ENCODE peak calls at places on chromosome 11, in six cellular contexts. One of them, this sample, is unnamed.

GRCh38 chr11:45928535-45929215 is 6.2 kb downstream of the LARGE2 start:
- DNase-seq in midbrain: no peak
- DNase-seq in neural progenitor cell: no peak
- DNase-seq in AG04450: no peak
- DNase-seq in stimulated activated CD4-positive, alpha-beta T cell treated with anti-CD3 and anti-CD28 coated beads, Interleukin-1b, Interleukin-23, amount 100 ng/mL, for 4 hours: no peak
- DNase-seq in left cardiac atrium: no peak
- DNase-seq in this sample: no peak

GRCh38 chr11:119584193-119585037 is 144.6 kb downstream of the NECTIN1 start:
- DNase-seq in midbrain: peak; percentile 72
- DNase-seq in stimulated activated CD4-positive, alpha-beta T cell treated with anti-CD3 and anti-CD28 coated beads, Interleukin-1b, Interleukin-23, amount 100 ng/mL, for 4 hours: no peak
- DNase-seq in left cardiac atrium: peak; percentile 43
- DNase-seq in AG04450: peak; percentile 18
- DNase-seq in neural progenitor cell: peak; percentile 95
- DNase-seq in this sample: no peak

GRCh38 chr11:120695426-120695825 is 183.9 kb downstream of the GRIK4 start:
- DNase-seq in left cardiac atrium: no peak
- DNase-seq in midbrain: no peak
- DNase-seq in stimulated activated CD4-positive, alpha-beta T cell treated with anti-CD3 and anti-CD28 coated beads, Interleukin-1b, Interleukin-23, amount 100 ng/mL, for 4 hours: no peak
- DNase-seq in AG04450: no peak
- DNase-seq in neural progenitor cell: no peak
- DNase-seq in this sample: no peak

GRCh38 chr11:65861533-65862183 is 1.4 kb downstream of the MUS81 start:
- DNase-seq in left cardiac atrium: peak; percentile 17
- DNase-seq in stimulated activated CD4-positive, alpha-beta T cell treated with anti-CD3 and anti-CD28 coated beads, Interleukin-1b, Interleukin-23, amount 100 ng/mL, for 4 hours: no peak
- DNase-seq in midbrain: no peak
- DNase-seq in AG04450: no peak
- DNase-seq in neural progenitor cell: peak; percentile 1
- DNase-seq in this sample: no peak

GRCh38 chr11:8033312-8033715 is 46.2 kb downstream of the EIF3F start:
- DNase-seq in midbrain: peak; percentile 74
- DNase-seq in neural progenitor cell: peak; percentile 86
- DNase-seq in left cardiac atrium: peak; percentile 87
- DNase-seq in stimulated activated CD4-positive, alpha-beta T cell treated with anti-CD3 and anti-CD28 coated beads, Interleukin-1b, Interleukin-23, amount 100 ng/mL, for 4 hours: peak; percentile 21
- DNase-seq in AG04450: peak; percentile 70
- DNase-seq in this sample: no peak

GRCh38 chr11:74397531-74398243 is 546 bp downstream of the PGM2L1 start:
- DNase-seq in AG04450: no peak
- DNase-seq in midbrain: no peak
- DNase-seq in left cardiac atrium: no peak
- DNase-seq in stimulated activated CD4-positive, alpha-beta T cell treated with anti-CD3 and anti-CD28 coated beads, Interleukin-1b, Interleukin-23, amount 100 ng/mL, for 4 hours: no peak
- DNase-seq in neural progenitor cell: peak; percentile 59
- DNase-seq in this sample: no peak

GRCh38 chr11:133937015-133937414 is 19.8 kb downstream of the IGSF9B start:
- DNase-seq in neural progenitor cell: no peak
- DNase-seq in left cardiac atrium: no peak
- DNase-seq in midbrain: no peak
- DNase-seq in stimulated activated CD4-positive, alpha-beta T cell treated with anti-CD3 and anti-CD28 coated beads, Interleukin-1b, Interleukin-23, amount 100 ng/mL, for 4 hours: no peak
- DNase-seq in AG04450: no peak
- DNase-seq in this sample: no peak

GRCh38 chr11:130498181-130498580 is 49.7 kb downstream of the ADAMTS15 start:
- DNase-seq in AG04450: no peak
- DNase-seq in left cardiac atrium: no peak
- DNase-seq in neural progenitor cell: no peak
- DNase-seq in stimulated activated CD4-positive, alpha-beta T cell treated with anti-CD3 and anti-CD28 coated beads, Interleukin-1b, Interleukin-23, amount 100 ng/mL, for 4 hours: no peak
- DNase-seq in midbrain: no peak
- DNase-seq in this sample: no peak